ENCODE peak calls at places on chromosome 2, in six cellular contexts. Y is spleen; K is CD8-positive, alpha-beta T cell; W is SK-N-SH; T is vagina; L is GM23248. C is an unnamed sample. For H3K9me3, the result is how much of the 10 kb centered on the place peaks cover.

GRCh38 chr2:160221391-160222276 is 21.6 kb upstream of the ITGB6 start:
- DNase-seq in Y (no peak), K (no peak), W (no peak), T (no peak), L (peak), C (peak)

GRCh38 chr2:219028996-219029828 is 12.1 kb downstream of the CFAP65 start:
- DNase-seq in Y (peak), K (no peak), W (no peak), T (no peak), L (no peak), C (no peak)

GRCh38 chr2:223459328-223459939 is 142.7 kb downstream of the SCG2 start:
- DNase-seq in Y (no peak), K (no peak), W (peak), T (no peak), L (peak), C (no peak)

GRCh38 chr2:148179724-148180123 is 158.8 kb downstream of the MBD5 start:
- DNase-seq in Y (no peak), K (no peak), W (no peak), T (no peak), L (no peak), C (no peak)

GRCh38 chr2:239765911-239766310 is 259.2 kb downstream of the NDUFA10 start:
- DNase-seq in Y (peak), K (no peak), W (peak), T (no peak), L (no peak), C (no peak)

GRCh38 chr2:226985227-226985946 is 149.5 kb downstream of the RHBDD1 start:
- DNase-seq in Y (no peak), K (no peak), W (peak), T (no peak), L (peak), C (peak)

GRCh38 chr2:36406296-36406695 is 50.7 kb downstream of the CRIM1 start:
- DNase-seq in Y (no peak), K (no peak), W (no peak), T (no peak), L (no peak), C (no peak)

GRCh38 chr2:200738590-200738989 is 73.1 kb upstream of the BZW1 start:
- DNase-seq in Y (no peak), K (no peak), W (no peak), T (no peak), L (no peak), C (no peak)

GRCh38 chr2:100252811-100253698 is 69.2 kb downstream of the LONRF2 start:
- DNase-seq in Y (peak), K (no peak), W (no peak), T (no peak), L (no peak), C (no peak)

GRCh38 chr2:191839918-191840804 is 6.7 kb downstream of the CAVIN2 start:
- DNase-seq in Y (no peak), K (no peak), W (no peak), T (no peak), L (no peak), C (no peak)

GRCh38 chr2:237320801-237321563 is 93.0 kb downstream of the COL6A3 start:
- DNase-seq in Y (no peak), K (no peak), W (no peak), T (no peak), L (no peak), C (no peak)

GRCh38 chr2:232970051-232970450 is 43.0 kb downstream of the NGEF start:
- DNase-seq in Y (no peak), K (no peak), W (no peak), T (no peak), L (no peak), C (no peak)

GRCh38 chr2:64792310-64792709 is 138.6 kb upstream of the SERTAD2 start:
- DNase-seq in Y (no peak), K (no peak), W (peak), T (no peak), L (no peak), C (peak)

GRCh38 chr2:147325955-147326354 is 518.9 kb upstream of the ACVR2A start:
- DNase-seq in Y (no peak), K (no peak), W (no peak), T (no peak), L (no peak), C (no peak)

GRCh38 chr2:66390811-66391210 is 44.1 kb upstream of the MEIS1 start:
- DNase-seq in Y (no peak), K (no peak), W (no peak), T (no peak), L (no peak), C (no peak)
- H3K9me3 ChIP-seq in Y (under half), K (under half), W (under half), T (under half), L (under half), C (under half)

GRCh38 chr2:135980450-135981080 is 4.9 kb downstream of the DARS1 start:
- DNase-seq in Y (no peak), K (no peak), W (no peak), T (no peak), L (no peak), C (no peak)
- H3K9me3 ChIP-seq in Y (under half), K (under half), W (under half), T (under half), L (under half), C (under half)

GRCh38 chr2:112166801-112167499 is 28.8 kb downstream of the FBLN7 start:
- DNase-seq in Y (no peak), K (no peak), W (no peak), T (peak), L (no peak), C (no peak)
- H3K9me3 ChIP-seq in Y (under half), K (under half), W (under half), T (under half), L (under half), C (under half)

GRCh38 chr2:16190446-16191270 is 250.3 kb downstream of the MYCN start:
- DNase-seq in Y (no peak), K (no peak), W (no peak), T (no peak), L (no peak), C (no peak)

GRCh38 chr2:16189851-16190160 is 249.5 kb downstream of the MYCN start:
- DNase-seq in Y (no peak), K (no peak), W (no peak), T (no peak), L (no peak), C (no peak)

GRCh38 chr2:16192416-16193216 is 252.3 kb downstream of the MYCN start:
- DNase-seq in Y (no peak), K (no peak), W (no peak), T (no peak), L (no peak), C (no peak)

GRCh38 chr2:16189019-16189850 is 248.9 kb downstream of the MYCN start:
- DNase-seq in Y (no peak), K (no peak), W (no peak), T (no peak), L (no peak), C (no peak)

GRCh38 chr2:16191431-16192200 is 251.3 kb downstream of the MYCN start:
- DNase-seq in Y (no peak), K (no peak), W (no peak), T (no peak), L (no peak), C (no peak)
- H3K9me3 ChIP-seq in Y (under half), K (under half), W (under half), T (under half), L (under half), C (under half)

DNA sequence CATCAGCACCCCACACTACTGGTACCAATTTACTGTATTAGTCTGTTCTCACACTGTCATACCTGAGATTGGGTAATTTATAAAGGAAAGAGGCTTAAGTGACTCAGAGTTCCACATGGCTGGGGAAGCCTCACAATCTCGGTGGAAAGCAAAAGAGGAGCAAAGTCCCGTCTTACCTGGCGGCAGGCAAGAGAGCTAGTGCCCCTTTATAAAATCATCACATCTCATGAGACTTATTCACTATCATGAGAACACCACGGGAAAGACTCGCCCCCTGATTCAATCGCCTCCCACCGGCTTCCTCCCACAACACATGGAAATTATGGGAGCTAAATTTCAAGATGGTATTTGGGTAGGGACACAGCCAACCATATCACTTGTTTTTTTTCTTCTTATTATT is 717.2 kb downstream of the TRIB2 start:
- DNase-seq in Y (no peak), K (no peak), W (no peak), T (no peak), L (no peak), C (peak)
- H3K9me3 ChIP-seq in Y (under half), K (under half), W (under half), T (under half), L (under half), C (under half)

DNA sequence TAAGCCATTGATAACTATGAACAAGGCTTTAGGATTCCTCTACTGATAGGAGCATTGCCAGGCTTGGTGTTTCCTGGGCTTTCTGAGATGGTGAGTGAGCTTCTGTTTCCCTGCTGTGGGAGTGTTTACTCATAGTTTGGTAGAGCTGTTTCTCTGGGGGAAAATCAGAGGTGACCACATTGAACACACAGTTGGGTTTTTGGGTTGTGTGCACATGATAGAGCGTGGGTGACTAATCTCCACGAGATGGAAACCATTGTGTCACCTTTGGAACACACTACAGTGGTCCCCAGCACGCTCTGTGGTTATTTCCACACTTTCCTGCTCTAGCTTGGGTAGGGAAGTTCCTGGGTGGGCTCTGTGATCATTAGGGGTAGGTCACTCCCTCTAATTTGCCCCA is 5.4 kb downstream of the IL1R1 start:
- DNase-seq in Y (no peak), K (no peak), W (no peak), T (no peak), L (peak), C (no peak)
- H3K9me3 ChIP-seq in Y (under half), K (under half), W (under half), T (under half), L (under half), C (under half)

DNA sequence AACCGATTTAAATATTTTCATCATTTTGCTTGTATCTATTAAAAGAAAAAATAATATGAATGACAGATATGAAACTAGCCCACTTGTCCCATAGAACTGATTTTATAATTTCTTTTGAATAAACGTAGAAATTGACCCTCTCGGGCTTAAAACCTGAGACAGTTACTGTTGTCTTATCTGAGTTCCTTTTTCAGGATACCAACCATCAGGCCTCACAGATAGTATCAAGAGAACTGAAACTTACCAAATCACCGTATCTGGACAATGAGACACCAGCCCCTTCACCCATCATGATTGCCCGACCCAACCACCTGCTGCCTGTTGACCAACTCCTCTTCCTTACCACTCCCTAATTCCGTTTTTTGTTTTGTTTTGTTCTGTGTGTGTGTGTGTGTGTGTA is 53.7 kb downstream of the LCLAT1 start:
- DNase-seq in Y (no peak), K (no peak), W (no peak), T (no peak), L (no peak), C (no peak)
- H3K9me3 ChIP-seq in Y (half or more), K (under half), W (under half), T (under half), L (under half), C (under half)

GRCh38 chr2:8678731-8679566 is 2.9 kb upstream of the ID2 start:
- DNase-seq in Y (peak), K (peak), W (peak), T (peak), L (peak), C (peak)
- H3K9me3 ChIP-seq in Y (under half), K (under half), W (under half), T (under half), L (under half), C (under half)

GRCh38 chr2:57934659-57935058 is 111.9 kb upstream of the VRK2 start:
- DNase-seq in Y (no peak), K (no peak), W (no peak), T (no peak), L (no peak), C (no peak)
- H3K9me3 ChIP-seq in Y (half or more), K (under half), W (under half), T (under half), L (under half), C (under half)

GRCh38 chr2:196649202-196649601 is 9.7 kb downstream of the CCDC150 start:
- DNase-seq in Y (no peak), K (no peak), W (no peak), T (no peak), L (no peak), C (no peak)
- H3K9me3 ChIP-seq in Y (half or more), K (under half), W (under half), T (under half), L (under half), C (under half)